ENCODE peak calls at places on chromosomes 3 and 15, in seven cellular contexts. K, V, I, Z, G, N and H are unnamed samples.

GRCh38 chr3:72274511-72275295 is 489.8 kb upstream of the PROK2 start:
- DNase-seq in K (peak; percentile 12), V (no peak), I (peak; percentile 11), Z (no peak), G (peak; percentile 88), N (peak; percentile 86), H (no peak)

GRCh38 chr3:110995461-110996226 is 76.0 kb upstream of the NECTIN3 start:
- DNase-seq in K (no peak), V (no peak), I (no peak), Z (no peak), G (peak; percentile 83), N (peak; percentile 75), H (no peak)

GRCh38 chr15:65824031-65824743 is 32.1 kb upstream of the DENND4A start:
- DNase-seq in K (peak; percentile 70), V (peak; percentile 55), I (no peak), Z (peak; percentile 29), G (peak; percentile 71), N (peak; percentile 79), H (no peak)

GRCh38 chr3:7752005-7752404 is 749.6 kb upstream of the LMCD1 start:
- DNase-seq in K (no peak), V (no peak), I (no peak), Z (no peak), G (no peak), N (no peak), H (no peak)

GRCh38 chr15:50685191-50685975 is 1.2 kb downstream of the TRPM7 start:
- DNase-seq in K (peak; percentile 7), V (peak; percentile 18), I (no peak), Z (no peak), G (no peak), N (peak; percentile 30), H (no peak)

GRCh38 chr3:138833908-138834358 is 795 bp downstream of the PIK3CB start:
- DNase-seq in K (peak; percentile 50), V (no peak), I (no peak), Z (no peak), G (peak; percentile 11), N (peak; percentile 25), H (no peak)

GRCh38 chr15:63833246-63833696 is 477 bp downstream of the HERC1 start:
- DNase-seq in K (peak; percentile 25), V (no peak), I (no peak), Z (peak; percentile 32), G (peak; percentile 17), N (peak; percentile 43), H (no peak)

GRCh38 chr15:65834603-65835282 is 34.5 kb upstream of the RAB11A start:
- DNase-seq in K (no peak), V (no peak), I (no peak), Z (no peak), G (no peak), N (no peak), H (no peak)

GRCh38 chr15:31435256-31435781 is 108.7 kb downstream of the KLF13 start:
- DNase-seq in K (peak; percentile 70), V (no peak), I (peak; percentile 89), Z (peak; percentile 43), G (peak; percentile 86), N (peak; percentile 90), H (no peak)

GRCh38 chr3:152056987-152057386 is 183.5 kb downstream of the SUCNR1 start:
- DNase-seq in K (no peak), V (no peak), I (no peak), Z (no peak), G (no peak), N (no peak), H (no peak)